ENCODE peak calls at places on chromosomes 4 and X, in seven cellular contexts. M is H1, I is sigmoid colon, R is HL-60, Z is upper lobe of left lung, D is GM12891, A is esophagus muscularis mucosa. U is an unnamed sample.

GRCh38 chr4:146976145-146976544 is 30.5 kb upstream of the TTC29 start:
- DNase-seq in M (no peak), I (no peak), R (no peak), Z (no peak), D (no peak), A (no peak), U (no peak)

GRCh38 chrX:95218964-95219363 is 1465.7 kb upstream of the DIAPH2 start:
- DNase-seq in M (no peak), I (no peak), R (no peak), Z (no peak), D (no peak), A (no peak), U (no peak)

GRCh38 chrX:132206259-132206658 is 13.0 kb downstream of the RAP2C start:
- DNase-seq in M (no peak), I (no peak), R (no peak), Z (no peak), D (no peak), A (no peak), U (no peak)

GRCh38 chr4:153335665-153336064 is 8.8 kb upstream of the MND1 start:
- DNase-seq in M (no peak), I (no peak), R (no peak), Z (no peak), D (no peak), A (no peak), U (no peak)

GRCh38 chr4:138851626-138852443 is 163.7 kb upstream of the NOCT start:
- DNase-seq in M (no peak), I (no peak), R (no peak), Z (no peak), D (no peak), A (no peak), U (no peak)

GRCh38 chr4:102862016-102862415 is 6.8 kb upstream of the CISD2 start:
- DNase-seq in M (no peak), I (no peak), R (peak; percentile 28), Z (no peak), D (no peak), A (no peak), U (no peak)

GRCh38 chrX:66760648-66761047 is 121.8 kb upstream of the EDA2R start:
- DNase-seq in M (no peak), I (no peak), R (no peak), Z (no peak), D (no peak), A (no peak), U (no peak)

GRCh38 chr4:2172627-2173231 is 69.2 kb downstream of the HAUS3 start:
- DNase-seq in M (no peak), I (no peak), R (no peak), Z (no peak), D (no peak), A (no peak), U (no peak)

GRCh38 chr4:95155759-95156451 is 392.9 kb downstream of the UNC5C start:
- DNase-seq in M (no peak), I (no peak), R (no peak), Z (no peak), D (no peak), A (no peak), U (no peak)

GRCh38 chr4:88743696-88744095 is 46.1 kb upstream of the NAP1L5 start:
- DNase-seq in M (no peak), I (no peak), R (no peak), Z (no peak), D (no peak), A (no peak), U (no peak)

DNA sequence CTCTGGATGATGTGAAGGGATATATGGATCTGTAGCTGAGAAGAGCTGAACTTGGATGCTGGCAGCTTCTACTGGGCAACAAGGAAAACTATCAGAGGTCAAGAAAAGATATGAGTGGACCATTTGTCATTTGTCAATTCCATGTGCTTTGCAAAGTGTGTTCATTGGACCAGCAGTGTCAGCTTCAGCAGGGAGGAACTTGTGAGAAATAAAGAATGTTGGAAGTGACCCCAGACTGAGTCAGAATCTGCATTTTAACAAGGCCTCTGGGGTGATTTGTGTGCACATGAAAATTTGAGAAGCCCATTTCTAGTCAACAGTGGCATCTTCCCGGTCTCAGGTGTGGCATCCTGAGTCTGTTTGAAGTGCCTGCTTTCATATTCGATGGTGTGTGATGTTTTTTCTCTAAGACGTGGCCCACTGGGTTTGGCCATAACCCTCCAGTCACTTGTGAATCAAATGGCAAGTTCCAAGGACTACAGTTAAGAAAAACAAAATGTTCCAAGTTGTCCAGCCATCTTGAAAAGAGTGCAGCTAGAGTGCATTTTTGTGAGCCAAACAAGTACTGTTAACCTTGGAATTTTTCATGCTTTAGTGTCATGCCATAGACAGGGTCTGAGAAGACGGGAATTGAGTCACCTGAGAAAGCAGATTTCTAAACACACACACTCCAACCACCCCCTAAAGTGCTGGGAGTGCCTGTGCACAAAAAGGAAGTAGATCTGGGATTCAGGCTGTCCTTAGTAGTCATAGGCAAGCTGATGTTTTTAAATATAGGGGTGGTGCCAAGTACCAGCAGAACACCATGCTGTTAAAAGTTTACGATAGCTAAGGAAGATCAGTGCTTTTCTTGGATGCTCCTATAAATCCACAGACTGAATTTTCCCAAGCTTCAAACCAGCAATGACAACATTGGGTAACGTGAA is 26.4 kb downstream of the GPM6B start:
- DNase-seq in M (no peak), I (no peak), R (no peak), Z (no peak), D (no peak), A (no peak), U (no peak)
- TF ChIP-seq POLR2AphosphoS5 in M (no peak), I (no peak), R (no peak), Z (no peak), D (no peak), A (no peak), U (no peak)

GRCh38 chr4:77154761-77155499 is 2.1 kb upstream of the CCNG2 start:
- DNase-seq in M (no peak), I (no peak), R (no peak), Z (no peak), D (no peak), A (no peak), U (no peak)
- TF ChIP-seq POLR2AphosphoS5 in M (no peak), I (no peak), R (no peak), Z (no peak), D (no peak), A (no peak), U (no peak)

GRCh38 chrX:102516314-102516936 is at the start of gene TMSB15A:
- DNase-seq in M (peak; percentile 76), I (peak; percentile 79), R (no peak), Z (peak; percentile 65), D (peak; percentile 24), A (peak; percentile 91), U (no peak)
- TF ChIP-seq POLR2AphosphoS5 in M (peak; percentile 75), I (no peak), R (no peak), Z (no peak), D (no peak), A (no peak), U (peak; percentile 40)

DNA sequence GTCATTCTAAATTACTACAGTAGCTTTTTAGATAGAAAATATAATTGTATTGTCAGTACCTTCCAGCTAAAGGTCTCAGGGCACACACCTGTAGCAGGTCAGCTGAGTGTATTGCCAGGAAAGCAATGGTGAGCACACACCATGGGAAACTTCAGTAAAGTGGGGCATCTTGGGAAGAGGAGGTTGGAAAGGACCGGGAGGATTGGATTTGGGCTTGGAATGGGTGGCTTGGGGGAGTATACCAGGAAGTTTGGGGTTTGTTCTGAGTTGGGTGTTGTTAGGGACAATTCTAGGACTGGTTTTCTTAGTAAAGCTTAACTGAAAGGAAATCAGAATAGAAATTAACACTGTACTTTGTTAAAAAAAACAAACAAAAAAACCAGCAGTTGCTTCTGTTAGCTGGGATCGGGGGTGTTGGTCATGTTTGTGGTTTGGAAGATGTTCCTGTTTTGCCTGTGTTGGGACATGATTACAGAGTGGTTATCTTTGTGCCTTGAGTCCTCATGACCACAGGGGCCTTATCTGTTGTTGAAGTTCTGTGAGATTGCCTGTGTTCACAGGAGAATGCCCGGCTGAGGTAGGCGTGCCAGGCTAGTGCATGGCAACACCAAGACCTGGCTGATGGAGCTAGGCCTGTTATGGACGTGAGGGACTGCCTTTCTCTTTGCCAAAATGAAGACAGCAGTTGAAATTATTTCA is 35.1 kb downstream of the PRIMPOL start:
- DNase-seq in M (no peak), I (no peak), R (peak; percentile 50), Z (peak; percentile 37), D (no peak), A (no peak), U (no peak)
- TF ChIP-seq POLR2AphosphoS5 in M (no peak), I (no peak), R (peak; percentile 89), Z (no peak), D (no peak), A (no peak), U (no peak)

GRCh38 chr4:184553891-184554290 is 79.5 kb upstream of the IRF2 start:
- DNase-seq in M (no peak), I (no peak), R (no peak), Z (no peak), D (no peak), A (peak; percentile 91), U (no peak)

GRCh38 chr4:184558996-184559395 is 84.6 kb upstream of the IRF2 start:
- DNase-seq in M (no peak), I (no peak), R (no peak), Z (no peak), D (no peak), A (peak; percentile 60), U (no peak)
- TF ChIP-seq POLR2AphosphoS5 in M (no peak), I (no peak), R (no peak), Z (no peak), D (no peak), A (no peak), U (no peak)

U was measured in vagina.